ENCODE peak calls at places on chromosomes 5 and 9, in six cellular contexts. K is K562, C is fibroblast of lung, H is MM.1S, P is kidney, N is astrocyte. I is an unnamed sample.
A peak's percentile ranks its signal among the peaks of the same experiment; 100 is the strongest.

GRCh38 chr9:94936411-94936810 is 209.9 kb downstream of the AOPEP start:
- DNase-seq in N (peak; percentile 50), K (no peak), P (no peak), H (no peak), C (peak; percentile 57), I (peak; percentile 17)

GRCh38 chr9:97419315-97419867 is 7.5 kb downstream of the TDRD7 start:
- DNase-seq in P (no peak), H (no peak), N (peak; percentile 29), C (peak; percentile 55), K (no peak), I (peak; percentile 62)

GRCh38 chr5:33299621-33300208 is 141.1 kb upstream of the TARS1 start:
- DNase-seq in N (peak; percentile 49), P (no peak), C (peak; percentile 61), H (peak; percentile 45), K (no peak), I (no peak)

GRCh38 chr5:135651156-135651555 is 72.4 kb upstream of the CXCL14 start:
- DNase-seq in K (no peak), P (no peak), N (peak; percentile 6), H (no peak), C (peak; percentile 6), I (no peak)

GRCh38 chr9:95509851-95510529 is 6.8 kb downstream of the PTCH1 start:
- DNase-seq in P (peak; percentile 80), H (peak; percentile 15), N (no peak), K (peak; percentile 54), C (no peak), I (peak; percentile 47)

GRCh38 chr5:136242611-136243010 is 49.6 kb upstream of the SMIM32 start:
- DNase-seq in P (no peak), K (no peak), N (no peak), H (peak; percentile 72), C (no peak), I (no peak)

GRCh38 chr5:132065351-132065937 is 5.0 kb downstream of the IL3 start:
- DNase-seq in N (peak; percentile 40), C (peak; percentile 60), H (peak; percentile 67), K (peak; percentile 88), P (peak; percentile 52), I (peak; percentile 50)

GRCh38 chr9:38036359-38037084 is 32.5 kb downstream of the SHB start:
- DNase-seq in N (peak; percentile 70), H (no peak), K (peak; percentile 77), P (no peak), C (peak; percentile 81), I (no peak)

GRCh38 chr5:180153099-180153498 is 55.9 kb downstream of the RASGEF1C start:
- DNase-seq in N (no peak), K (no peak), H (no peak), C (no peak), P (no peak), I (peak; percentile 0)

GRCh38 chr5:89028579-89029272 is 145.7 kb upstream of the MEF2C start:
- DNase-seq in H (no peak), P (no peak), C (peak; percentile 75), K (no peak), N (peak; percentile 68), I (no peak)

GRCh38 chr5:80565330-80565729 is 4.8 kb downstream of the ANKRD34B start:
- DNase-seq in K (no peak), C (no peak), P (no peak), H (no peak), N (no peak), I (no peak)

GRCh38 chr9:111876179-111876578 is 20.4 kb upstream of the UGCG start:
- DNase-seq in C (no peak), K (no peak), P (no peak), N (no peak), H (no peak), I (no peak)

GRCh38 chr9:110261631-110262030 is 5.3 kb upstream of the TXN start:
- DNase-seq in K (no peak), N (no peak), P (no peak), H (no peak), C (no peak), I (no peak)

GRCh38 chr5:15021286-15022046 is 149.9 kb upstream of the ANKH start:
- DNase-seq in N (peak; percentile 89), H (no peak), P (no peak), K (no peak), C (peak; percentile 91), I (no peak)

GRCh38 chr5:76074487-76074886 is 8.7 kb upstream of the SV2C start:
- DNase-seq in N (no peak), P (no peak), K (peak; percentile 24), C (no peak), H (peak; percentile 58), I (peak; percentile 36)

GRCh38 chr9:16575878-16576245 is 294.6 kb downstream of the BNC2 start:
- DNase-seq in H (no peak), K (no peak), P (no peak), C (no peak), N (no peak), I (no peak)

GRCh38 chr9:71706172-71706571 is 62.1 kb downstream of the CEMIP2 start:
- DNase-seq in N (no peak), C (no peak), P (no peak), K (no peak), H (no peak), I (no peak)

GRCh38 chr5:67287795-67288194 is 91.2 kb upstream of the CD180 start:
- DNase-seq in N (peak; percentile 88), P (no peak), H (no peak), K (no peak), C (peak; percentile 89), I (no peak)

GRCh38 chr5:131795128-131795719 is 1.6 kb downstream of the FNIP1 start:
- DNase-seq in N (no peak), H (no peak), C (no peak), K (peak; percentile 16), P (no peak), I (no peak)

GRCh38 chr5:150166193-150167162 is at the start of gene CDX1:
- DNase-seq in K (no peak), P (no peak), N (no peak), C (no peak), H (no peak), I (peak; percentile 76)

GRCh38 chr5:71893451-71893850 is 174.4 kb downstream of the CARTPT start:
- DNase-seq in C (no peak), K (no peak), H (no peak), P (no peak), N (no peak), I (no peak)

DNA sequence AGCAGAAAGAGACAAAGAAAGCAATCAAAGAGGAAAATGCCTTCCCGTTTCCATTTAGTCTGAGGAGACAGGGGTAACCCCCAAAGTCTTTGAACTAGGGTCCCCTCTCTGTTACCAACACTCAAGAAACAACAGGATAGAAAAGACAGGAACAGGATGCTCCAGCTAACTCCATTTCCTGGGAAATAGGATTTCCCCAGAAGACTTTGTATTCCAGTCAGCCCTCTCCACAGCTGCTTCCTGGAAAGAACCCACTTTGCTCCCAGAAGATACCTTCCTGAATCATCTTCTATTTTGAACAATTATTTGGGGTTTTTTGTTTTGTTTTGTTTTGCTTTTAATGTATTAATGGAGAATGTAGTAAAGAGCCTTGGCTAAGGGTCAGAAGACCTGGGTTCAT is 56.0 kb downstream of the KLHL3 start:
- DNase-seq in C (no peak), N (no peak), K (no peak), P (no peak), H (no peak), I (no peak)
- H3K27ac ChIP-seq in C (no peak overlapping the region), N (no peak overlapping the region), K (no peak overlapping the region), P (no peak overlapping the region), H (no peak overlapping the region), I (no peak overlapping the region)

GRCh38 chr9:131500939-131501541 is 1.7 kb upstream of the POMT1 start:
- DNase-seq in K (peak; percentile 15), N (peak; percentile 58), H (peak; percentile 81), P (no peak), C (peak; percentile 67), I (no peak)
- H3K9ac ChIP-seq in K (no peak overlapping the region), N (no peak overlapping the region), H (peak overlapping the region; percentile 70), P (no peak overlapping the region), C (no peak overlapping the region), I (no peak overlapping the region)

DNA sequence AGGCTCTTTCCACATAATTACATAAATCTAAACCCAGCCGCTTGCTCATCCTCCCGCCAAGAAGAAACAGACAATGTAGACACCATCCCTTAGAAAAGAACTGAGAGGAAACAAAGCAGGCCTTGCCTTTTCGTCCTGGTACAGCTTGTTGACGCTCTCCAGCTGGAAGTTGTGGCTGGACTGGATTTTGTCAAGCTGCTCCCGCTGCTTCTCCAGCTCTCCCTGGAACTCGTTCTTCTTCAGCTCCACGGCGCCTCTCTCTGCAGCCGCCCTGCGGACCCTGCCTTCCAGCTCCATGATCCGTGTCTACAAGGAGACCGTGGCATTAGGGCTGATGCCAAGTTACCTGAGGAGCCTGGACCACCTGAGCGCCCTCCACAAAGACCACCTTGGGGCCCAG is 22.1 kb downstream of the GOLM1 start:
- DNase-seq in H (no peak), C (no peak), K (no peak), P (no peak), N (no peak), I (no peak)
- H3K27ac ChIP-seq in H (no peak overlapping the region), C (no peak overlapping the region), K (no peak overlapping the region), P (no peak overlapping the region), N (no peak overlapping the region), I (no peak overlapping the region)

DNA sequence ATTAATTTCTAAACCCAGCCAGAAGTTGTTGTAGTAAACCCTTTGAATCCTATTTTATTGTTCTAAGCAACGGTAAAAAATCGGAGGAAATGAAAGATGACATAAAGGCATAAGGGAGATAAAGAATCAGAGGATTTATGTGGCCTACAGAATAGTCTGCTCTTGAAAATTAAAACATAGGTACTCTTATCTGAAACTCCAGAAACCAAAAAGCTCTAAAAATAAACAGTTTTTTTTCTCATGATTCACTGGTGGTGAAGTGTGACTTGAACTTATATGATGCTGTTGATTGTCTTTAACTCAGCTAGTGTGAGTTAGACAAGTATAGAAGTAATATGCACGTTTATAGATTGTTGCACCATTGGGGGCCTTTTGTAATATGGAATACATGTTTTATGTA is 80.3 kb downstream of the HSD17B4 start:
- DNase-seq in N (no peak), C (no peak), P (no peak), K (peak; percentile 40), H (no peak), I (no peak)
- H3K9ac ChIP-seq in N (no peak overlapping the region), C (no peak overlapping the region), P (no peak overlapping the region), K (no peak overlapping the region), H (no peak overlapping the region), I (no peak overlapping the region)

GRCh38 chr5:56641635-56642255 is 173.6 kb upstream of the MAP3K1 start:
- DNase-seq in C (no peak), K (no peak), N (no peak), P (no peak), H (no peak), I (no peak)

GRCh38 chr5:56648460-56649034 is 166.8 kb upstream of the MAP3K1 start:
- DNase-seq in C (no peak), K (no peak), H (no peak), P (no peak), N (no peak), I (no peak)

GRCh38 chr5:56651893-56652292 is 163.5 kb upstream of the MAP3K1 start:
- DNase-seq in P (no peak), H (no peak), N (no peak), C (no peak), K (no peak), I (no peak)

GRCh38 chr5:56649569-56649968 is 165.8 kb upstream of the MAP3K1 start:
- DNase-seq in C (no peak), N (no peak), H (no peak), K (no peak), P (peak; percentile 77), I (no peak)

GRCh38 chr5:56647109-56647863 is 168.1 kb upstream of the MAP3K1 start:
- DNase-seq in N (no peak), P (no peak), K (no peak), H (no peak), C (no peak), I (no peak)
- H3K27ac ChIP-seq in N (no peak overlapping the region), P (no peak overlapping the region), K (no peak overlapping the region), H (no peak overlapping the region), C (no peak overlapping the region), I (no peak overlapping the region)